ENCODE peak calls at places on chromosomes 2 and 18, in nine cellular contexts. X is Kasumi-1, H is astrocyte of the cerebellum, B is HT-29, C is transverse colon, Z is osteocyte, M is T47D, U is skeletal muscle cell, L is heart left ventricle. A is an unnamed sample.

GRCh38 chr2:19749507-19749836 is 152.3 kb downstream of the TTC32 start:
- DNase-seq in L (no peak), M (no peak), U (no peak), H (no peak), B (no peak), X (no peak), Z (no peak), C (no peak), A (no peak)

GRCh38 chr2:946073-947005 is 4.3 kb upstream of the SNTG2 start:
- DNase-seq in U (no peak), C (no peak), M (no peak), H (no peak), L (no peak), X (no peak), B (no peak), Z (no peak), A (no peak)

GRCh38 chr2:96867756-96868554 is 1.9 kb downstream of the SEMA4C start:
- DNase-seq in C (no peak), Z (no peak), X (no peak), U (no peak), H (no peak), L (no peak), M (no peak), B (no peak), A (no peak)

GRCh38 chr2:31579996-31580320 is 780 bp downstream of the SRD5A2 start:
- DNase-seq in Z (no peak), B (no peak), C (no peak), M (no peak), H (no peak), X (no peak), U (no peak), L (no peak), A (no peak)

GRCh38 chr18:57959278-57959677 is 84.7 kb upstream of the NEDD4L start:
- DNase-seq in Z (no peak), H (no peak), L (no peak), M (peak), B (peak), X (peak), C (peak), U (no peak), A (peak)

GRCh38 chr2:95357717-95358280 is 44.7 kb upstream of the FAHD2A start:
- DNase-seq in H (no peak), Z (peak), U (no peak), L (no peak), B (no peak), C (no peak), M (no peak), X (no peak), A (no peak)

GRCh38 chr18:48975817-48976649 is 25.3 kb upstream of the SMAD7 start:
- DNase-seq in X (no peak), H (no peak), U (no peak), Z (no peak), B (peak), L (peak), M (no peak), C (peak), A (peak)

GRCh38 chr2:6077585-6077984 is 385.4 kb downstream of the SOX11 start:
- DNase-seq in U (no peak), C (no peak), X (no peak), B (no peak), L (no peak), Z (no peak), H (no peak), M (no peak), A (no peak)

GRCh38 chr2:96751800-96752199 is 8.9 kb upstream of the CNNM4 start:
- DNase-seq in H (no peak), B (no peak), L (no peak), C (no peak), X (no peak), U (no peak), Z (no peak), M (no peak), A (no peak)

GRCh38 chr2:196294510-196294909 is 123.1 kb upstream of the STK17B start:
- DNase-seq in M (no peak), H (no peak), B (peak), L (no peak), U (no peak), Z (no peak), C (no peak), X (no peak), A (no peak)

GRCh38 chr18:48814490-48815181 is 136.1 kb downstream of the SMAD7 start:
- DNase-seq in Z (peak), L (peak), B (no peak), H (no peak), C (peak), X (no peak), M (no peak), U (no peak), A (no peak)

GRCh38 chr2:230525682-230526081 is 109.7 kb downstream of the SP100 start:
- DNase-seq in L (no peak), U (no peak), Z (no peak), H (no peak), M (no peak), C (no peak), B (peak), X (no peak), A (no peak)

GRCh38 chr2:175837046-175837445 is 165.0 kb downstream of the LNPK start:
- DNase-seq in M (no peak), L (no peak), Z (no peak), X (peak), H (peak), C (no peak), U (peak), B (no peak), A (no peak)

GRCh38 chr18:74976331-74976909 is 232.5 kb downstream of the PTGR3 start:
- DNase-seq in L (no peak), Z (no peak), M (no peak), U (no peak), C (no peak), B (no peak), H (no peak), X (no peak), A (no peak)

GRCh38 chr2:55109219-55109891 is 59.1 kb upstream of the RTN4 start:
- DNase-seq in U (no peak), H (no peak), M (no peak), Z (no peak), L (no peak), B (no peak), C (peak), X (no peak), A (peak)

GRCh38 chr2:189104926-189105325 is 74.6 kb downstream of the COL5A2 start:
- DNase-seq in X (no peak), H (no peak), L (no peak), B (no peak), C (no peak), Z (no peak), U (no peak), M (no peak), A (peak)

GRCh38 chr2:200929334-200930249 is 33.9 kb downstream of the ORC2 start:
- DNase-seq in Z (no peak), C (no peak), L (no peak), M (no peak), B (no peak), X (no peak), H (no peak), U (no peak), A (no peak)

GRCh38 chr2:234368861-234369261 is 128.0 kb downstream of the ARL4C start:
- DNase-seq in X (no peak), B (peak), U (peak), H (no peak), C (peak), L (no peak), M (no peak), Z (no peak), A (no peak)

GRCh38 chr2:78262713-78263375 is 740.7 kb upstream of the LRRTM4 start:
- DNase-seq in B (no peak), C (no peak), H (no peak), Z (no peak), L (no peak), M (no peak), U (no peak), X (no peak), A (no peak)

GRCh38 chr18:11883153-11883552 is 25.0 kb downstream of the MPPE1 start:
- DNase-seq in M (no peak), C (no peak), H (no peak), X (peak), Z (no peak), B (no peak), U (no peak), L (no peak), A (peak)

GRCh38 chr2:221606369-221606768 is 34.3 kb upstream of the EPHA4 start:
- DNase-seq in X (no peak), L (no peak), H (no peak), C (no peak), Z (no peak), B (no peak), U (no peak), M (no peak), A (no peak)

GRCh38 chr2:131011481-131011880 is 81.8 kb downstream of the FAM168B start:
- DNase-seq in X (no peak), L (no peak), Z (no peak), C (no peak), M (no peak), H (no peak), U (no peak), B (no peak), A (no peak)

GRCh38 chr18:58114766-58115165 is 70.7 kb downstream of the NEDD4L start:
- DNase-seq in U (no peak), L (no peak), H (no peak), X (no peak), B (no peak), M (no peak), C (no peak), Z (no peak), A (no peak)

GRCh38 chr2:109254174-109254904 is 125.3 kb downstream of the SH3RF3 start:
- DNase-seq in M (no peak), X (no peak), H (no peak), U (no peak), L (no peak), Z (no peak), B (no peak), C (no peak), A (no peak)

GRCh38 chr18:74949611-74950010 is 259.3 kb downstream of the PTGR3 start:
- DNase-seq in X (no peak), H (no peak), M (no peak), B (no peak), U (no peak), Z (no peak), C (no peak), L (no peak), A (no peak)

GRCh38 chr2:187055463-187055862 is 206.5 kb upstream of the ZSWIM2 start:
- DNase-seq in L (no peak), U (no peak), B (peak), H (no peak), Z (no peak), M (no peak), C (no peak), X (peak), A (peak)

GRCh38 chr2:128555433-128555832 is 236.8 kb upstream of the HS6ST1 start:
- DNase-seq in L (no peak), C (no peak), H (no peak), M (no peak), Z (peak), X (no peak), B (no peak), U (no peak), A (no peak)